ENCODE peak calls at places on chromosomes 1 and 21, in four cellular contexts. J is omental fat pad, Z is left lung, L is psoas muscle. P is an unnamed sample.
A peak's percentile ranks its signal among the peaks of the same experiment; 100 is the strongest.

GRCh38 chr1:53629101-53629691 is 109.8 kb downstream of the GLIS1 start:
- DNase-seq in Z (no peak), L (no peak), J (no peak), P (peak; percentile 65)

GRCh38 chr1:100767176-100767876 is 47.8 kb downstream of the VCAM1 start:
- DNase-seq in L (no peak), Z (no peak), J (no peak), P (no peak)

GRCh38 chr1:231278100-231278790 is 37.2 kb downstream of the GNPAT start:
- DNase-seq in Z (no peak), J (no peak), L (peak; percentile 61), P (no peak)

GRCh38 chr1:13725714-13726175 is 25.8 kb downstream of the PRDM2 start:
- DNase-seq in Z (no peak), L (no peak), J (no peak), P (no peak)

GRCh38 chr1:31497601-31498000 is 78.7 kb upstream of the TINAGL1 start:
- DNase-seq in L (no peak), J (no peak), Z (no peak), P (no peak)

GRCh38 chr1:175152006-175152652 is 40.4 kb downstream of the KIAA0040 start:
- DNase-seq in L (peak; percentile 37), J (peak; percentile 41), Z (no peak), P (peak; percentile 92)

GRCh38 chr1:111778066-111778465 is 22.4 kb downstream of the DDX20 start:
- DNase-seq in J (no peak), Z (no peak), L (no peak), P (no peak)

GRCh38 chr1:206466840-206467649 is 3.2 kb upstream of the IKBKE start:
- DNase-seq in Z (no peak), L (no peak), J (no peak), P (no peak)

GRCh38 chr1:109787845-109788605 is 24.3 kb upstream of the EPS8L3 start:
- DNase-seq in J (peak; percentile 18), Z (no peak), L (no peak), P (no peak)

GRCh38 chr1:172883387-172883791 is 167.4 kb downstream of the TNFSF18 start:
- DNase-seq in Z (no peak), J (no peak), L (no peak), P (no peak)

GRCh38 chr1:154961497-154962237 is at the start of gene PYGO2:
- DNase-seq in L (peak; percentile 84), J (no peak), Z (peak; percentile 95), P (peak; percentile 59)

GRCh38 chr1:100988121-100988520 is 37.5 kb downstream of the DPH5 start:
- DNase-seq in Z (no peak), L (no peak), J (no peak), P (no peak)

GRCh38 chr21:45438391-45439145 is 33.6 kb downstream of the COL18A1 start:
- DNase-seq in Z (peak; percentile 61), L (no peak), J (no peak), P (no peak)

GRCh38 chr1:154485905-154486304 is 16.1 kb upstream of the TDRD10 start:
- DNase-seq in L (no peak), Z (no peak), J (no peak), P (peak; percentile 34)

GRCh38 chr1:189424746-189425331 is 1052.8 kb downstream of the BRINP3 start:
- DNase-seq in J (no peak), L (no peak), Z (no peak), P (no peak)

GRCh38 chr1:189434461-189434860 is 1043.2 kb downstream of the BRINP3 start:
- DNase-seq in Z (no peak), L (no peak), J (no peak), P (no peak)

GRCh38 chr1:189432761-189433160 is 1044.9 kb downstream of the BRINP3 start:
- DNase-seq in L (no peak), J (no peak), Z (no peak), P (no peak)

GRCh38 chr1:189431437-189431836 is 1046.2 kb downstream of the BRINP3 start:
- DNase-seq in Z (no peak), L (no peak), J (no peak), P (no peak)

DNA sequence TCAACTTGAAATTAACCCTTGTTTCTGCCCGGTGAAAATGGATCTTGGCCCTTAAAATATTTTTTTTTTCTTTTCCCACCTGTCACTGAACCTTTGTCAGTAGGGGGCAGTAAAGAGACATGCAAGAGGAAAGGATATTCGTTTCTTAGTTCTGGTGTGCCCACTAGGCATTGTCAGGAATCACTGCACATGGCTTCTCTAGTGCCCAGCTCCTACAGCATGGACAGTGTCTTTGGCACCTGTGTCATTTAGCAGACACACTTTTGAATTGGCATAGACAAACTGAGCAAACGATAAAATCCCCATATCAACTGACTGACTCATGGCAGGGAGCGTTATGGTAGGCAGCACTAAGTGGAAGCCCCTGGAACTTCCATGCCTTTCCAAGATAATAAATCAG is 1048.1 kb downstream of the BRINP3 start:
- DNase-seq in J (no peak), L (no peak), Z (no peak), P (no peak)
- TF ChIP-seq CTCF in J (no peak), L (peak; percentile 6), Z (peak; percentile 32), P (no peak)

GRCh38 chr21:34890724-34891609 is 158.1 kb downstream of the RUNX1 start:
- DNase-seq in Z (peak; percentile 82), L (peak; percentile 29), J (no peak), P (peak; percentile 89)
- TF ChIP-seq CTCF in Z (no peak), L (no peak), J (no peak), P (no peak)

GRCh38 chr1:179770887-179771502 is 27.9 kb downstream of the FAM163A start:
- DNase-seq in L (no peak), J (no peak), Z (no peak), P (no peak)
- TF ChIP-seq CTCF in L (no peak), J (no peak), Z (no peak), P (no peak)

GRCh38 chr1:18322353-18323032 is 158.2 kb upstream of the KLHDC7A start:
- DNase-seq in J (no peak), Z (no peak), L (no peak), P (no peak)
- TF ChIP-seq CTCF in J (no peak), Z (no peak), L (no peak), P (no peak)

GRCh38 chr1:96075704-96076455 is 645.7 kb upstream of the PTBP2 start:
- DNase-seq in J (no peak), Z (no peak), L (no peak), P (no peak)

GRCh38 chr1:96076589-96076988 is 645.0 kb upstream of the PTBP2 start:
- DNase-seq in L (no peak), Z (no peak), J (no peak), P (no peak)

DNA sequence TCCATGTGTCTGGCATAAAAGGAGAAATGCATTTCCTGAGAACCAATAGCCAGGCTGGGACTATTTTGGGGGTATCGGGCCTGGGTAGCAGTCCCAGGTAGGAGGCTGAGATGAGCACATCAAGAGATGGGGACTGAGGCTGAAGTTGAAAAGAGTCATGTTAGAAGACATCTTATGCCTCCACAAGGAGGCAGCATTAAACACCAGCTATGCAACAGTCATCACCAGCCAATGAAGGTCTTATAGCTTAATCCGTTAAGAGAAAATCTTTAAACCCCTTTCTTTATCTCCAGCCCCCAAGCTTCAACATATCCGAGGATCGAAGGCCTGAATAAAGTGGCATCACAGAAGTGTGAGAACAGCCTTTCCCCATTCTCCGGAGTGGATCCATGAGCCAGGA is 640.7 kb upstream of the PTBP2 start:
- DNase-seq in Z (no peak), L (no peak), J (no peak), P (no peak)
- TF ChIP-seq CTCF in Z (no peak), L (no peak), J (no peak), P (no peak)

GRCh38 chr1:220788146-220788545 is 1.4 kb downstream of the MTARC1 start:
- DNase-seq in Z (no peak), L (no peak), J (no peak), P (no peak)

GRCh38 chr1:220785166-220786056 is 1.3 kb upstream of the MTARC1 start:
- DNase-seq in L (no peak), Z (no peak), J (no peak), P (no peak)

GRCh38 chr1:220787069-220787614 is 429 bp downstream of the MTARC1 start:
- DNase-seq in J (no peak), L (no peak), Z (peak; percentile 87), P (no peak)

GRCh38 chr1:220786057-220786336 is 716 bp upstream of the MTARC1 start:
- DNase-seq in Z (no peak), J (no peak), L (peak; percentile 31), P (no peak)

GRCh38 chr1:220786337-220787068 is at the start of gene MTARC1:
- DNase-seq in L (peak; percentile 72), Z (peak; percentile 94), J (no peak), P (no peak)
- TF ChIP-seq CTCF in L (peak; percentile 27), Z (no peak), J (no peak), P (no peak)

GRCh38 chr1:200739499-200740290 is 1.0 kb downstream of the CAMSAP2 start:
- DNase-seq in Z (peak; percentile 90), J (peak; percentile 51), L (peak; percentile 84), P (peak; percentile 43)
- TF ChIP-seq CTCF in Z (no peak), J (no peak), L (no peak), P (no peak)

GRCh38 chr1:75423616-75424015 is 187.3 kb downstream of the SLC44A5 start:
- DNase-seq in L (no peak), Z (no peak), J (no peak), P (no peak)
- TF ChIP-seq CTCF in L (no peak), Z (no peak), J (no peak), P (no peak)